ENCODE peak calls at places on chromosome 4, in seven cellular contexts. B is GM23338, I is mammary epithelial cell, O is Panc1, X is pancreas, R is A549, F is uterus. U is an unnamed sample.
A peak's percentile ranks its signal among the peaks of the same experiment; 100 is the strongest.

GRCh38 chr4:2257361-2258001 is 4.4 kb downstream of the MXD4 start:
- DNase-seq in B (no peak), X (peak; percentile 51), I (no peak), R (no peak), F (peak; percentile 23), O (no peak), U (peak; percentile 27)

GRCh38 chr4:65508169-65508568 is 162.1 kb downstream of the EPHA5 start:
- DNase-seq in R (peak; percentile 13), F (no peak), X (no peak), B (no peak), I (peak; percentile 88), O (no peak), U (no peak)

GRCh38 chr4:131547506-131547981 is 1601.5 kb upstream of the PCDH10 start:
- DNase-seq in B (no peak), O (no peak), F (no peak), R (no peak), I (no peak), X (no peak), U (no peak)

GRCh38 chr4:1092026-1092982 is 21.1 kb downstream of the RNF212 start:
- DNase-seq in I (no peak), R (no peak), B (peak; percentile 72), F (no peak), X (no peak), O (no peak), U (no peak)

GRCh38 chr4:77734928-77735327 is 84.2 kb downstream of the CNOT6L start:
- DNase-seq in R (no peak), X (no peak), B (peak; percentile 58), F (no peak), O (peak; percentile 4), I (peak; percentile 16), U (no peak)

GRCh38 chr4:10173039-10173753 is 56.6 kb upstream of the WDR1 start:
- DNase-seq in X (no peak), F (peak; percentile 21), I (peak; percentile 82), O (no peak), R (no peak), B (no peak), U (peak; percentile 38)

GRCh38 chr4:165326831-165327210 is 648 bp upstream of the MSMO1 start:
- DNase-seq in X (no peak), F (no peak), R (no peak), O (no peak), I (peak; percentile 50), B (peak; percentile 61), U (peak; percentile 56)

GRCh38 chr4:57329279-57329678 is 219.1 kb upstream of the IGFBP7 start:
- DNase-seq in X (no peak), O (no peak), I (no peak), B (no peak), F (no peak), R (no peak), U (no peak)

GRCh38 chr4:133157460-133158160 is 8.5 kb downstream of the PCDH10 start:
- DNase-seq in X (no peak), I (no peak), F (no peak), B (no peak), O (no peak), R (no peak), U (no peak)

GRCh38 chr4:173707658-173708415 is 177.8 kb upstream of the HAND2 start:
- DNase-seq in R (no peak), F (no peak), B (no peak), X (no peak), I (no peak), O (no peak), U (no peak)

GRCh38 chr4:46878641-46879040 is 30.4 kb downstream of the COX7B2 start:
- DNase-seq in X (no peak), R (no peak), B (no peak), F (no peak), I (no peak), O (no peak), U (no peak)

GRCh38 chr4:166887457-166887856 is 346.8 kb downstream of the SPOCK3 start:
- DNase-seq in I (no peak), O (no peak), R (no peak), X (no peak), B (no peak), F (no peak), U (no peak)

GRCh38 chr4:150117629-150118028 is 39.4 kb downstream of the DCLK2 start:
- DNase-seq in I (no peak), O (no peak), R (no peak), F (no peak), B (no peak), X (no peak), U (no peak)
- H3K4me1 ChIP-seq in I (peaks cover 3% of the 10 kb centered on the region), O (peaks cover 42% of the 10 kb centered on the region), R (peaks cover 52% of the 10 kb centered on the region), F (no peaks in the 10 kb centered on the region), B (peaks cover 5% of the 10 kb centered on the region), X (peaks cover 11% of the 10 kb centered on the region), U (peaks cover 4% of the 10 kb centered on the region)

GRCh38 chr4:7899184-7899583 is 40.5 kb downstream of the AFAP1 start:
- DNase-seq in R (no peak), F (no peak), O (no peak), B (no peak), X (no peak), I (no peak), U (no peak)

GRCh38 chr4:7900351-7900750 is 39.3 kb downstream of the AFAP1 start:
- DNase-seq in R (no peak), X (no peak), F (no peak), I (no peak), B (no peak), O (no peak), U (no peak)

GRCh38 chr4:7902826-7903225 is 36.8 kb downstream of the AFAP1 start:
- DNase-seq in R (no peak), F (no peak), O (no peak), B (no peak), I (no peak), X (no peak), U (no peak)

GRCh38 chr4:7902101-7902553 is 37.5 kb downstream of the AFAP1 start:
- DNase-seq in O (no peak), I (no peak), B (no peak), X (no peak), F (no peak), R (no peak), U (no peak)

DNA sequence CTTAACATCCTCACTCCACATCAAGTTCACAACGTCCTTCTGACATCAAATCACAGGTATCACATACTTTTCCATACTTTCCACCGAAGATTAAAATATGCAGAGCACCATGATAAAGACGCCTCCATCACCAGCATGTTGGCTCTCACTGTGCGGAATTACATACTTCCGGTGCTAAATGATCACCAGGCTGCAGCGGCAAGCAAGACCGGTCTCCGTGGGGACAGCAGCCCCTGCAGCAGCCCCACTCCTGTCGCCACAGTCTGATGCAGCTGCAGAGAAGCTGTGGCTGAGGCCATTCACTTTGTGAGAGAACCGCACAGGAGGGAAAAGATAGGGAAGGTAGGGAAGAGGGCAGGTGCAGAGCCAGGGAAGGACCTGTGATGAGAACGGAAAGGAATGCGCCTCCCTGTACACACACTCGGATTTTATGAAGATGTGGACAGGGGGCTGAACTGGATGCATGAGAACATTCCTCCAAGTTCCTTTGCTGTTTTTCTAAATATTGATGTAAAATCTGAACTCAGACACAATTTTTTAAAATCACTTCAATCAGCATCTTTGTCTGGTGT is 38.3 kb downstream of the AFAP1 start:
- DNase-seq in O (no peak), B (no peak), X (no peak), I (no peak), R (no peak), F (no peak), U (no peak)
- H3K4me1 ChIP-seq in O (peaks cover 96% of the 10 kb centered on the region), B (peaks cover 67% of the 10 kb centered on the region), X (no peaks in the 10 kb centered on the region), I (peaks cover 29% of the 10 kb centered on the region), R (peaks cover 62% of the 10 kb centered on the region), F (peaks cover 11% of the 10 kb centered on the region), U (peaks cover 8% of the 10 kb centered on the region)

GRCh38 chr4:153542835-153543234 is 76.7 kb downstream of the TMEM131L start:
- DNase-seq in F (no peak), O (no peak), R (no peak), I (no peak), X (no peak), B (peak; percentile 67), U (no peak)
- H3K4me1 ChIP-seq in F (peaks cover 6% of the 10 kb centered on the region), O (no peaks in the 10 kb centered on the region), R (no peaks in the 10 kb centered on the region), I (peaks cover 18% of the 10 kb centered on the region), X (peaks cover 26% of the 10 kb centered on the region), B (peaks cover 20% of the 10 kb centered on the region), U (peaks cover 11% of the 10 kb centered on the region)

DNA sequence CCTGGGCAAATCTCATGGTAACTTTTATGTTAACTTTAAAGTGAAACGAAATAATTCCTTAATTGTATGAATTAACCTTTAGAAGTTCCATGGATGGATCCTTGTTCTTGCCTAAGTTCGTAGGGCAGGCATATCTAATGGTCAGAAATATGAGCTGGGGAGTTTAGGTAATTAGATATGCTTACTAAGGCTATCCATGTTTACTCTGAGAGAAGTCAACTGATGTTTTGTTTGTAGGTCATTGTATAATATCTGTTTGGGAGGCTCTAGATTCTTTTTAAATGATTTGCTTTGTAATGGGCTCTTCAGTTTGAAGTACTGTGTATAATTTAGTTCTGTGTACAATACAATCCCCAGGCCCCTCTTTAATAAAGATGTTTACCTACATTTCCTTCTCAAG is 117.0 kb downstream of the DCK start:
- DNase-seq in B (no peak), I (no peak), R (no peak), O (no peak), X (no peak), F (no peak), U (no peak)
- H3K4me1 ChIP-seq in B (no peaks in the 10 kb centered on the region), I (no peaks in the 10 kb centered on the region), R (no peaks in the 10 kb centered on the region), O (no peaks in the 10 kb centered on the region), X (no peaks in the 10 kb centered on the region), F (no peaks in the 10 kb centered on the region), U (no peaks in the 10 kb centered on the region)